ENCODE peak calls at places on chromosomes 7 and 10, in four cellular contexts. One of them, this sample, is unnamed.

GRCh38 chr7:1458676-1459511 is at the start of gene MICALL2:
- DNase-seq in stimulated activated CD8-positive, alpha-beta memory T cell treated with anti-CD3 and anti-CD28 coated beads, Interleukin-4, amount 100 ng/mL, for 4 hours: no peak
- DNase-seq in stimulated activated CD4-positive, alpha-beta T cell treated with anti-CD3 and anti-CD28 coated beads, Interleukin-1b, Interleukin-23, amount 100 ng/mL, for 1 hour: no peak
- DNase-seq in posterior cingulate gyrus: no peak
- DNase-seq in this sample: peak

GRCh38 chr7:44380831-44381493 is 55.6 kb upstream of the CAMK2B start:
- DNase-seq in stimulated activated CD4-positive, alpha-beta T cell treated with anti-CD3 and anti-CD28 coated beads, Interleukin-1b, Interleukin-23, amount 100 ng/mL, for 1 hour: no peak
- DNase-seq in stimulated activated CD8-positive, alpha-beta memory T cell treated with anti-CD3 and anti-CD28 coated beads, Interleukin-4, amount 100 ng/mL, for 4 hours: no peak
- DNase-seq in posterior cingulate gyrus: no peak
- DNase-seq in this sample: no peak

GRCh38 chr10:4051011-4051407 is 266.0 kb upstream of the KLF6 start:
- DNase-seq in stimulated activated CD8-positive, alpha-beta memory T cell treated with anti-CD3 and anti-CD28 coated beads, Interleukin-4, amount 100 ng/mL, for 4 hours: no peak
- DNase-seq in posterior cingulate gyrus: no peak
- DNase-seq in stimulated activated CD4-positive, alpha-beta T cell treated with anti-CD3 and anti-CD28 coated beads, Interleukin-1b, Interleukin-23, amount 100 ng/mL, for 1 hour: no peak
- DNase-seq in this sample: no peak

GRCh38 chr10:6748981-6749630 is 169.0 kb upstream of the PRKCQ start:
- DNase-seq in posterior cingulate gyrus: no peak
- DNase-seq in stimulated activated CD8-positive, alpha-beta memory T cell treated with anti-CD3 and anti-CD28 coated beads, Interleukin-4, amount 100 ng/mL, for 4 hours: no peak
- DNase-seq in stimulated activated CD4-positive, alpha-beta T cell treated with anti-CD3 and anti-CD28 coated beads, Interleukin-1b, Interleukin-23, amount 100 ng/mL, for 1 hour: no peak
- DNase-seq in this sample: no peak

GRCh38 chr7:93245525-93246432 is 13.6 kb downstream of the VPS50 start:
- DNase-seq in stimulated activated CD8-positive, alpha-beta memory T cell treated with anti-CD3 and anti-CD28 coated beads, Interleukin-4, amount 100 ng/mL, for 4 hours: no peak
- DNase-seq in posterior cingulate gyrus: no peak
- DNase-seq in stimulated activated CD4-positive, alpha-beta T cell treated with anti-CD3 and anti-CD28 coated beads, Interleukin-1b, Interleukin-23, amount 100 ng/mL, for 1 hour: no peak
- DNase-seq in this sample: no peak

GRCh38 chr10:6530211-6530840 is 49.8 kb downstream of the PRKCQ start:
- DNase-seq in stimulated activated CD4-positive, alpha-beta T cell treated with anti-CD3 and anti-CD28 coated beads, Interleukin-1b, Interleukin-23, amount 100 ng/mL, for 1 hour: peak
- DNase-seq in posterior cingulate gyrus: no peak
- DNase-seq in stimulated activated CD8-positive, alpha-beta memory T cell treated with anti-CD3 and anti-CD28 coated beads, Interleukin-4, amount 100 ng/mL, for 4 hours: peak
- DNase-seq in this sample: no peak

GRCh38 chr10:125121003-125121402 is 39.4 kb downstream of the CTBP2 start:
- DNase-seq in stimulated activated CD4-positive, alpha-beta T cell treated with anti-CD3 and anti-CD28 coated beads, Interleukin-1b, Interleukin-23, amount 100 ng/mL, for 1 hour: no peak
- DNase-seq in posterior cingulate gyrus: no peak
- DNase-seq in stimulated activated CD8-positive, alpha-beta memory T cell treated with anti-CD3 and anti-CD28 coated beads, Interleukin-4, amount 100 ng/mL, for 4 hours: no peak
- DNase-seq in this sample: no peak

GRCh38 chr10:125151824-125152634 is 8.3 kb downstream of the CTBP2 start:
- DNase-seq in stimulated activated CD8-positive, alpha-beta memory T cell treated with anti-CD3 and anti-CD28 coated beads, Interleukin-4, amount 100 ng/mL, for 4 hours: no peak
- DNase-seq in stimulated activated CD4-positive, alpha-beta T cell treated with anti-CD3 and anti-CD28 coated beads, Interleukin-1b, Interleukin-23, amount 100 ng/mL, for 1 hour: no peak
- DNase-seq in posterior cingulate gyrus: no peak
- DNase-seq in this sample: peak

GRCh38 chr7:135333196-135333595 is 99.6 kb downstream of the STRA8 start:
- DNase-seq in posterior cingulate gyrus: no peak
- DNase-seq in stimulated activated CD4-positive, alpha-beta T cell treated with anti-CD3 and anti-CD28 coated beads, Interleukin-1b, Interleukin-23, amount 100 ng/mL, for 1 hour: no peak
- DNase-seq in stimulated activated CD8-positive, alpha-beta memory T cell treated with anti-CD3 and anti-CD28 coated beads, Interleukin-4, amount 100 ng/mL, for 4 hours: no peak
- DNase-seq in this sample: no peak

GRCh38 chr7:84336741-84337140 is 142.2 kb upstream of the SEMA3A start:
- DNase-seq in stimulated activated CD8-positive, alpha-beta memory T cell treated with anti-CD3 and anti-CD28 coated beads, Interleukin-4, amount 100 ng/mL, for 4 hours: no peak
- DNase-seq in stimulated activated CD4-positive, alpha-beta T cell treated with anti-CD3 and anti-CD28 coated beads, Interleukin-1b, Interleukin-23, amount 100 ng/mL, for 1 hour: no peak
- DNase-seq in posterior cingulate gyrus: no peak
- DNase-seq in this sample: no peak

GRCh38 chr7:107826451-107826850 is 23.4 kb upstream of the SLC26A3 start:
- DNase-seq in stimulated activated CD8-positive, alpha-beta memory T cell treated with anti-CD3 and anti-CD28 coated beads, Interleukin-4, amount 100 ng/mL, for 4 hours: no peak
- DNase-seq in posterior cingulate gyrus: no peak
- DNase-seq in stimulated activated CD4-positive, alpha-beta T cell treated with anti-CD3 and anti-CD28 coated beads, Interleukin-1b, Interleukin-23, amount 100 ng/mL, for 1 hour: no peak
- DNase-seq in this sample: no peak

GRCh38 chr10:114519306-114519669 is 115.0 kb upstream of the AFAP1L2 start:
- DNase-seq in stimulated activated CD8-positive, alpha-beta memory T cell treated with anti-CD3 and anti-CD28 coated beads, Interleukin-4, amount 100 ng/mL, for 4 hours: no peak
- DNase-seq in posterior cingulate gyrus: no peak
- DNase-seq in stimulated activated CD4-positive, alpha-beta T cell treated with anti-CD3 and anti-CD28 coated beads, Interleukin-1b, Interleukin-23, amount 100 ng/mL, for 1 hour: no peak
- DNase-seq in this sample: peak

GRCh38 chr7:43058271-43059066 is 54.0 kb upstream of the HECW1 start:
- DNase-seq in stimulated activated CD4-positive, alpha-beta T cell treated with anti-CD3 and anti-CD28 coated beads, Interleukin-1b, Interleukin-23, amount 100 ng/mL, for 1 hour: no peak
- DNase-seq in stimulated activated CD8-positive, alpha-beta memory T cell treated with anti-CD3 and anti-CD28 coated beads, Interleukin-4, amount 100 ng/mL, for 4 hours: no peak
- DNase-seq in posterior cingulate gyrus: no peak
- DNase-seq in this sample: no peak

GRCh38 chr10:93815304-93816091 is 57.8 kb downstream of the LGI1 start:
- DNase-seq in posterior cingulate gyrus: no peak
- DNase-seq in stimulated activated CD4-positive, alpha-beta T cell treated with anti-CD3 and anti-CD28 coated beads, Interleukin-1b, Interleukin-23, amount 100 ng/mL, for 1 hour: no peak
- DNase-seq in stimulated activated CD8-positive, alpha-beta memory T cell treated with anti-CD3 and anti-CD28 coated beads, Interleukin-4, amount 100 ng/mL, for 4 hours: no peak
- DNase-seq in this sample: no peak

GRCh38 chr10:80429521-80429966 is 21.2 kb downstream of the PRXL2A start:
- DNase-seq in posterior cingulate gyrus: no peak
- DNase-seq in stimulated activated CD4-positive, alpha-beta T cell treated with anti-CD3 and anti-CD28 coated beads, Interleukin-1b, Interleukin-23, amount 100 ng/mL, for 1 hour: no peak
- DNase-seq in stimulated activated CD8-positive, alpha-beta memory T cell treated with anti-CD3 and anti-CD28 coated beads, Interleukin-4, amount 100 ng/mL, for 4 hours: no peak
- DNase-seq in this sample: peak

GRCh38 chr10:12834116-12834515 is 167.4 kb downstream of the CCDC3 start:
- DNase-seq in stimulated activated CD8-positive, alpha-beta memory T cell treated with anti-CD3 and anti-CD28 coated beads, Interleukin-4, amount 100 ng/mL, for 4 hours: no peak
- DNase-seq in posterior cingulate gyrus: no peak
- DNase-seq in stimulated activated CD4-positive, alpha-beta T cell treated with anti-CD3 and anti-CD28 coated beads, Interleukin-1b, Interleukin-23, amount 100 ng/mL, for 1 hour: no peak
- DNase-seq in this sample: no peak

GRCh38 chr7:3141326-3141725 is 97.7 kb upstream of the CARD11 start:
- DNase-seq in stimulated activated CD8-positive, alpha-beta memory T cell treated with anti-CD3 and anti-CD28 coated beads, Interleukin-4, amount 100 ng/mL, for 4 hours: no peak
- DNase-seq in stimulated activated CD4-positive, alpha-beta T cell treated with anti-CD3 and anti-CD28 coated beads, Interleukin-1b, Interleukin-23, amount 100 ng/mL, for 1 hour: no peak
- DNase-seq in posterior cingulate gyrus: no peak
- DNase-seq in this sample: peak

GRCh38 chr10:11016959-11017574 is 605 bp upstream of the CELF2 start:
- DNase-seq in posterior cingulate gyrus: no peak
- DNase-seq in stimulated activated CD4-positive, alpha-beta T cell treated with anti-CD3 and anti-CD28 coated beads, Interleukin-1b, Interleukin-23, amount 100 ng/mL, for 1 hour: no peak
- DNase-seq in stimulated activated CD8-positive, alpha-beta memory T cell treated with anti-CD3 and anti-CD28 coated beads, Interleukin-4, amount 100 ng/mL, for 4 hours: no peak
- DNase-seq in this sample: no peak

GRCh38 chr7:101829856-101830255 is 12.4 kb downstream of the CUX1 start:
- DNase-seq in posterior cingulate gyrus: no peak
- DNase-seq in stimulated activated CD8-positive, alpha-beta memory T cell treated with anti-CD3 and anti-CD28 coated beads, Interleukin-4, amount 100 ng/mL, for 4 hours: no peak
- DNase-seq in stimulated activated CD4-positive, alpha-beta T cell treated with anti-CD3 and anti-CD28 coated beads, Interleukin-1b, Interleukin-23, amount 100 ng/mL, for 1 hour: no peak
- DNase-seq in this sample: no peak

GRCh38 chr7:15306286-15306685 is 255.5 kb downstream of the AGMO start:
- DNase-seq in stimulated activated CD4-positive, alpha-beta T cell treated with anti-CD3 and anti-CD28 coated beads, Interleukin-1b, Interleukin-23, amount 100 ng/mL, for 1 hour: no peak
- DNase-seq in posterior cingulate gyrus: no peak
- DNase-seq in stimulated activated CD8-positive, alpha-beta memory T cell treated with anti-CD3 and anti-CD28 coated beads, Interleukin-4, amount 100 ng/mL, for 4 hours: no peak
- DNase-seq in this sample: no peak

GRCh38 chr10:61063911-61064310 is 119.9 kb upstream of the RHOBTB1 start:
- DNase-seq in stimulated activated CD8-positive, alpha-beta memory T cell treated with anti-CD3 and anti-CD28 coated beads, Interleukin-4, amount 100 ng/mL, for 4 hours: no peak
- DNase-seq in posterior cingulate gyrus: no peak
- DNase-seq in stimulated activated CD4-positive, alpha-beta T cell treated with anti-CD3 and anti-CD28 coated beads, Interleukin-1b, Interleukin-23, amount 100 ng/mL, for 1 hour: no peak
- DNase-seq in this sample: no peak

GRCh38 chr7:95376632-95377380 is 19.4 kb downstream of the PON3 start:
- DNase-seq in stimulated activated CD4-positive, alpha-beta T cell treated with anti-CD3 and anti-CD28 coated beads, Interleukin-1b, Interleukin-23, amount 100 ng/mL, for 1 hour: no peak
- DNase-seq in posterior cingulate gyrus: no peak
- DNase-seq in stimulated activated CD8-positive, alpha-beta memory T cell treated with anti-CD3 and anti-CD28 coated beads, Interleukin-4, amount 100 ng/mL, for 4 hours: no peak
- DNase-seq in this sample: no peak

GRCh38 chr7:43314379-43315158 is 202.1 kb downstream of the HECW1 start:
- DNase-seq in stimulated activated CD4-positive, alpha-beta T cell treated with anti-CD3 and anti-CD28 coated beads, Interleukin-1b, Interleukin-23, amount 100 ng/mL, for 1 hour: no peak
- DNase-seq in stimulated activated CD8-positive, alpha-beta memory T cell treated with anti-CD3 and anti-CD28 coated beads, Interleukin-4, amount 100 ng/mL, for 4 hours: no peak
- DNase-seq in posterior cingulate gyrus: no peak
- DNase-seq in this sample: no peak

GRCh38 chr7:83861-84632 is 108.3 kb upstream of the FAM20C start:
- DNase-seq in posterior cingulate gyrus: no peak
- DNase-seq in stimulated activated CD4-positive, alpha-beta T cell treated with anti-CD3 and anti-CD28 coated beads, Interleukin-1b, Interleukin-23, amount 100 ng/mL, for 1 hour: no peak
- DNase-seq in stimulated activated CD8-positive, alpha-beta memory T cell treated with anti-CD3 and anti-CD28 coated beads, Interleukin-4, amount 100 ng/mL, for 4 hours: no peak
- DNase-seq in this sample: no peak

GRCh38 chr10:61941202-61941651 is 39.7 kb downstream of the ARID5B start:
- DNase-seq in stimulated activated CD4-positive, alpha-beta T cell treated with anti-CD3 and anti-CD28 coated beads, Interleukin-1b, Interleukin-23, amount 100 ng/mL, for 1 hour: no peak
- DNase-seq in posterior cingulate gyrus: no peak
- DNase-seq in stimulated activated CD8-positive, alpha-beta memory T cell treated with anti-CD3 and anti-CD28 coated beads, Interleukin-4, amount 100 ng/mL, for 4 hours: no peak
- DNase-seq in this sample: no peak

GRCh38 chr10:21022821-21023220 is 125.7 kb upstream of the NEBL start:
- DNase-seq in stimulated activated CD8-positive, alpha-beta memory T cell treated with anti-CD3 and anti-CD28 coated beads, Interleukin-4, amount 100 ng/mL, for 4 hours: no peak
- DNase-seq in stimulated activated CD4-positive, alpha-beta T cell treated with anti-CD3 and anti-CD28 coated beads, Interleukin-1b, Interleukin-23, amount 100 ng/mL, for 1 hour: no peak
- DNase-seq in posterior cingulate gyrus: no peak
- DNase-seq in this sample: no peak

GRCh38 chr10:43094091-43094484 is 17.2 kb downstream of the RET start:
- DNase-seq in posterior cingulate gyrus: no peak
- DNase-seq in stimulated activated CD8-positive, alpha-beta memory T cell treated with anti-CD3 and anti-CD28 coated beads, Interleukin-4, amount 100 ng/mL, for 4 hours: no peak
- DNase-seq in stimulated activated CD4-positive, alpha-beta T cell treated with anti-CD3 and anti-CD28 coated beads, Interleukin-1b, Interleukin-23, amount 100 ng/mL, for 1 hour: no peak
- DNase-seq in this sample: no peak